ENCODE peak calls at places on chromosomes 1 and 21, in eight cellular contexts. B, G, L, K, A, Q, N and Z are unnamed samples. For H3K4me1, the result is how much of the 10 kb centered on the place peaks cover.

GRCh38 chr1:234770031-234770795 is 160.2 kb upstream of the IRF2BP2 start:
- DNase-seq in B (no peak), L (no peak), K (no peak), G (no peak), Q (no peak), N (no peak), A (no peak), Z (no peak)

GRCh38 chr21:32463889-32464300 is 51.4 kb downstream of the EVA1C start:
- DNase-seq in Q (peak), N (no peak), B (no peak), K (no peak), A (no peak), G (no peak), L (no peak), Z (peak)

GRCh38 chr1:2946291-2946690 is 75.0 kb upstream of the ACTRT2 start:
- DNase-seq in B (no peak), Q (no peak), N (no peak), A (no peak), L (no peak), G (no peak), K (no peak), Z (no peak)

GRCh38 chr1:71660417-71660816 is 579.6 kb upstream of the ZRANB2 start:
- DNase-seq in K (no peak), N (no peak), A (no peak), Q (peak), G (no peak), B (no peak), L (no peak), Z (no peak)

GRCh38 chr1:59657873-59658465 is 156.8 kb upstream of the HOOK1 start:
- DNase-seq in Q (no peak), K (no peak), G (no peak), L (no peak), A (no peak), B (no peak), N (no peak), Z (no peak)

GRCh38 chr1:22418852-22419480 is 32.7 kb upstream of the ZBTB40 start:
- DNase-seq in Q (peak), L (no peak), K (no peak), G (peak), A (no peak), N (no peak), B (peak), Z (peak)

GRCh38 chr21:41220208-41220733 is 52.3 kb downstream of the BACE2 start:
- DNase-seq in B (no peak), N (no peak), A (no peak), L (no peak), K (no peak), Q (no peak), G (no peak), Z (no peak)

GRCh38 chr1:12244078-12244477 is 14.2 kb downstream of the VPS13D start:
- DNase-seq in N (no peak), Q (no peak), B (no peak), G (no peak), K (no peak), A (no peak), L (no peak), Z (peak)

GRCh38 chr1:234601217-234602017 is 8.6 kb downstream of the IRF2BP2 start:
- DNase-seq in A (no peak), Q (peak), K (no peak), N (peak), B (no peak), G (no peak), L (no peak), Z (peak)

GRCh38 chr1:35448344-35448801 is 108.8 kb downstream of the KIAA0319L start:
- DNase-seq in A (no peak), L (no peak), B (no peak), Q (peak), G (no peak), N (no peak), K (peak), Z (peak)

GRCh38 chr1:18945401-18945849 is 11.1 kb downstream of the IFFO2 start:
- DNase-seq in Q (peak), B (no peak), A (peak), N (no peak), L (no peak), G (peak), K (no peak), Z (peak)

GRCh38 chr1:45016767-45017166 is 4.7 kb downstream of the UROD start:
- DNase-seq in K (no peak), Q (no peak), B (no peak), L (no peak), N (no peak), G (no peak), A (no peak), Z (no peak)

GRCh38 chr21:39489380-39489924 is 37.7 kb downstream of the SH3BGR start:
- DNase-seq in A (no peak), Q (no peak), L (no peak), B (no peak), K (no peak), N (peak), G (no peak), Z (no peak)

GRCh38 chr1:10726355-10726754 is 70.1 kb downstream of the CASZ1 start:
- DNase-seq in B (no peak), G (peak), K (peak), A (peak), L (no peak), Q (no peak), N (no peak), Z (no peak)

GRCh38 chr1:203807211-203807610 is 11.8 kb downstream of the ZBED6 start:
- DNase-seq in K (no peak), A (no peak), B (no peak), N (no peak), Q (peak), G (no peak), L (no peak), Z (peak)

GRCh38 chr1:63937623-63938022 is 163.8 kb downstream of the ROR1 start:
- DNase-seq in Q (no peak), G (no peak), B (no peak), N (no peak), L (no peak), K (no peak), A (no peak), Z (no peak)

GRCh38 chr1:31759266-31760023 is 4.7 kb downstream of the ADGRB2 start:
- DNase-seq in L (no peak), A (no peak), N (no peak), K (no peak), B (no peak), G (no peak), Q (peak), Z (no peak)

GRCh38 chr1:197170538-197170937 is 24.1 kb upstream of the ASPM start:
- DNase-seq in G (no peak), N (no peak), Q (no peak), K (no peak), B (no peak), A (no peak), L (no peak), Z (no peak)

GRCh38 chr1:52296345-52296744 is 69.7 kb downstream of the CC2D1B start:
- DNase-seq in N (peak), L (no peak), G (no peak), B (peak), K (peak), Q (peak), A (no peak), Z (peak)

GRCh38 chr1:231421616-231421970 is 494 bp downstream of the EGLN1 start:
- DNase-seq in G (peak), K (peak), N (peak), L (peak), Q (peak), B (peak), A (peak), Z (peak)

GRCh38 chr1:41659903-41660302 is 175.4 kb upstream of the EDN2 start:
- DNase-seq in A (no peak), B (no peak), G (no peak), N (no peak), K (no peak), L (no peak), Q (no peak), Z (no peak)
- H3K4me1 ChIP-seq in A (under half), B (under half), G (under half), N (under half), K (under half), L (under half), Q (under half), Z (under half)

DNA sequence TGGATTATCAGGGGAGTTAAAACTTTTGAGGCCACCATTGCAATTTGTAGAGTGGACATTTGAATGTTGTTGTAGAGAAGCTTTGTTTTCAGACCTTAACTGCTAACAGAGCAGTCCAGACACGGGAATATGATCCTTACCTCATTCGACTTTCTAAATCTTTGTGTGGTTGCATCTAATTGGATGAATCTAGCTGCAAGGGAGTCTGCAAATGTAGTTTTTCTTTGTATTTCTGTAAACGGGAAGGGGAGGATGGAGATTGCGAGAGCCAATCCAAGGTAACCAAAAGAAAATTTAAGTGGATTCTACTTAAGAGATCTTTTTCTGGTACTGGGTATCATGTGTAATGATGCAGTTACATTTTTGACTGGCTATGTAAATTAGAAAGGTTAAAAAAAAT is 110.2 kb downstream of the FMN2 start:
- DNase-seq in A (no peak), L (no peak), Q (no peak), G (no peak), B (no peak), N (no peak), K (no peak), Z (no peak)
- H3K4me1 ChIP-seq in A (under half), L (under half), Q (under half), G (under half), B (under half), N (under half), K (under half), Z (under half)

GRCh38 chr1:109794319-109795132 is 30.8 kb upstream of the EPS8L3 start:
- DNase-seq in N (no peak), G (peak), A (peak), Q (no peak), L (no peak), B (no peak), K (no peak), Z (no peak)

GRCh38 chr1:109792056-109792831 is 28.5 kb upstream of the EPS8L3 start:
- DNase-seq in Q (peak), G (peak), N (no peak), A (peak), K (peak), B (no peak), L (peak), Z (peak)

GRCh38 chr1:109791495-109792040 is 27.8 kb upstream of the EPS8L3 start:
- DNase-seq in A (peak), B (no peak), K (no peak), G (no peak), L (no peak), Q (no peak), N (no peak), Z (no peak)

GRCh38 chr1:109793486-109794318 is 30.0 kb upstream of the EPS8L3 start:
- DNase-seq in K (peak), A (peak), L (peak), N (no peak), Q (peak), G (peak), B (no peak), Z (no peak)

DNA sequence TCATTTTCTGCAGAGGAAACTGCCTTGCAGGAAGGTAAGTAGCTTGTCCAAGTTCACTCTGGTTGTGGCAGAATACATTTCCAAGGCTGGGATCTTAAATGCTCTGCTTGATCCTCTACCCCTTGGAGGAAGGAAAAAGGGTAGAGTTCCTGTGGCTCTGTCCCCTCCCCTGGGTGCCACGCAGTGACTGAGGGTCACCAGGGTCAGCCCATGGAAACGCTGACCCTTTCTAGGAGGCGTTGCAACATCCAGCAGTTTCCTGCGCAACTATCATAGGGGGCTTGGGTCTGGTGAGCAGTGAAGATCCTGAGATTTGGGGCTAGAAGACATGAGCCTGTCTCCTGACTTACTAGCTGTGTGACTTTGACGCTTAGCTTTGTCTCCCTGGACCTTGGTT is 29.4 kb upstream of the EPS8L3 start:
- DNase-seq in A (peak), G (no peak), N (no peak), K (no peak), B (no peak), L (no peak), Q (no peak), Z (no peak)
- H3K4me1 ChIP-seq in A (under half), G (half or more), N (under half), K (under half), B (under half), L (under half), Q (under half), Z (under half)

GRCh38 chr1:93594603-93594880 is 87.1 kb downstream of the BCAR3 start:
- DNase-seq in N (no peak), G (no peak), B (no peak), K (no peak), L (no peak), A (no peak), Q (no peak), Z (no peak)
- H3K4me1 ChIP-seq in N (under half), G (half or more), B (under half), K (under half), L (under half), A (under half), Q (under half), Z (under half)